ENCODE peak calls at places on chromosome 1, in four cellular contexts. O is neural progenitor cell, N is hepatocyte, L is MM.1S. J is an unnamed sample. For H3K9me3, the result is how much of the 10 kb centered on the place peaks cover.

GRCh38 chr1:238690415-238690814 is 696.0 kb upstream of the CHRM3 start:
- DNase-seq in O (no peak), N (no peak), L (no peak), J (peak)

GRCh38 chr1:61223140-61223539 is 140.8 kb downstream of the NFIA start:
- DNase-seq in O (no peak), N (no peak), L (no peak), J (no peak)

GRCh38 chr1:203807211-203807610 is 11.8 kb downstream of the ZBED6 start:
- DNase-seq in O (no peak), N (peak), L (no peak), J (peak)

GRCh38 chr1:218412181-218412580 is 67.0 kb downstream of the TGFB2 start:
- DNase-seq in O (no peak), N (no peak), L (no peak), J (peak)

GRCh38 chr1:211009944-211010343 is 124.0 kb downstream of the KCNH1 start:
- DNase-seq in O (no peak), N (no peak), L (no peak), J (no peak)

GRCh38 chr1:217393901-217394300 is 237.0 kb downstream of the GPATCH2 start:
- DNase-seq in O (peak), N (peak), L (no peak), J (no peak)

GRCh38 chr1:37464443-37464842 is 9.9 kb upstream of the ZC3H12A start:
- DNase-seq in O (no peak), N (no peak), L (no peak), J (no peak)

GRCh38 chr1:50228871-50229384 is 120.2 kb downstream of the ELAVL4 start:
- DNase-seq in O (no peak), N (no peak), L (no peak), J (no peak)

GRCh38 chr1:204894031-204894430 is 23.4 kb downstream of the NFASC start:
- DNase-seq in O (no peak), N (no peak), L (no peak), J (peak)

GRCh38 chr1:17831619-17832018 is 76.5 kb downstream of the ACTL8 start:
- DNase-seq in O (peak), N (peak), L (peak), J (peak)

GRCh38 chr1:101382135-101382534 is 145.3 kb downstream of the S1PR1 start:
- DNase-seq in O (no peak), N (no peak), L (no peak), J (no peak)

GRCh38 chr1:89451011-89451410 is 73.6 kb upstream of the LRRC8B start:
- DNase-seq in O (no peak), N (no peak), L (peak), J (peak)

GRCh38 chr1:150749720-150750311 is 15.8 kb downstream of the CTSS start:
- DNase-seq in O (no peak), N (no peak), L (no peak), J (no peak)

GRCh38 chr1:111598534-111598933 is 21.1 kb upstream of the RAP1A start:
- DNase-seq in O (no peak), N (no peak), L (no peak), J (no peak)

GRCh38 chr1:92538048-92538412 is 51.3 kb upstream of the GFI1 start:
- DNase-seq in O (no peak), N (no peak), L (peak), J (peak)

GRCh38 chr1:152954436-152954835 is 7.4 kb downstream of the SPRR5 start:
- DNase-seq in O (no peak), N (no peak), L (no peak), J (no peak)

GRCh38 chr1:116966791-116967190 is 34.8 kb upstream of the CD101 start:
- DNase-seq in O (no peak), N (no peak), L (no peak), J (peak)

GRCh38 chr1:24955161-24955560 is 25.1 kb upstream of the RUNX3 start:
- DNase-seq in O (no peak), N (no peak), L (no peak), J (peak)

GRCh38 chr1:84853743-84854721 is 39.0 kb downstream of the LPAR3 start:
- DNase-seq in O (no peak), N (peak), L (peak), J (peak)

GRCh38 chr1:26287033-26287711 is 7.3 kb downstream of the SH3BGRL3 start:
- DNase-seq in O (no peak), N (no peak), L (peak), J (no peak)

GRCh38 chr1:170445096-170445495 is 86.9 kb upstream of the GORAB start:
- DNase-seq in O (no peak), N (no peak), L (no peak), J (peak)

GRCh38 chr1:23273450-23274133 is 56.3 kb upstream of the HTR1D start:
- DNase-seq in O (no peak), N (peak), L (no peak), J (peak)

GRCh38 chr1:109902204-109902985 is 8.3 kb upstream of the CSF1 start:
- DNase-seq in O (no peak), N (no peak), L (no peak), J (no peak)

GRCh38 chr1:185768371-185768770 is 34.2 kb downstream of the HMCN1 start:
- DNase-seq in O (no peak), N (no peak), L (no peak), J (no peak)

GRCh38 chr1:246690100-246690499 is 34.1 kb upstream of the SCCPDH start:
- DNase-seq in O (no peak), N (no peak), L (no peak), J (no peak)

GRCh38 chr1:95118019-95118499 is 904 bp downstream of the TLCD4 start:
- DNase-seq in O (no peak), N (no peak), L (peak), J (no peak)

GRCh38 chr1:29145739-29146437 is 22.2 kb upstream of the TMEM200B start:
- DNase-seq in O (no peak), N (peak), L (no peak), J (peak)

GRCh38 chr1:197771388-197771787 is 3.9 kb downstream of the DENND1B start:
- DNase-seq in O (no peak), N (no peak), L (peak), J (no peak)

GRCh38 chr1:54371936-54372385 is 34.2 kb downstream of the SSBP3 start:
- DNase-seq in O (no peak), N (no peak), L (no peak), J (no peak)

DNA sequence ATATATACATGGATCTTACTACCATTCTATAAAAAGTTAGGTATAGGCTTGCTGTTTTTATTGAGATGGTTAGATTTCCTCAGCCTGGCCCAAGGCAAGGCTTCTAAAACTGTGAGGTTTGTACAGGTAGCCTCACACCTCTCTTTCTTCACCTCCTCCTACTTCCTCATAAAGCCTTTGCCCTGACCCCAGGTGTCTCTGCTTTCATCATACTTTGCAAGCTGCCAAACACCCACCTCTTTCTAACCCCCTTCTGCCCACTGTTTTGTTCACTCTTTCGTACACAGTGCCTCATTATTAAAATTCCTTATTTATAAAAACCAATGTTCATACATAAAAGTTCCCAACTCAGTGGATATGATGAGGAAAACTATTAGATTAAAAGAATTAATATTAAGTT is 31.4 kb upstream of the SOAT1 start:
- DNase-seq in O (no peak), N (no peak), L (no peak), J (no peak)
- H3K9me3 ChIP-seq in O (under half), N (under half), L (under half), J (under half)

DNA sequence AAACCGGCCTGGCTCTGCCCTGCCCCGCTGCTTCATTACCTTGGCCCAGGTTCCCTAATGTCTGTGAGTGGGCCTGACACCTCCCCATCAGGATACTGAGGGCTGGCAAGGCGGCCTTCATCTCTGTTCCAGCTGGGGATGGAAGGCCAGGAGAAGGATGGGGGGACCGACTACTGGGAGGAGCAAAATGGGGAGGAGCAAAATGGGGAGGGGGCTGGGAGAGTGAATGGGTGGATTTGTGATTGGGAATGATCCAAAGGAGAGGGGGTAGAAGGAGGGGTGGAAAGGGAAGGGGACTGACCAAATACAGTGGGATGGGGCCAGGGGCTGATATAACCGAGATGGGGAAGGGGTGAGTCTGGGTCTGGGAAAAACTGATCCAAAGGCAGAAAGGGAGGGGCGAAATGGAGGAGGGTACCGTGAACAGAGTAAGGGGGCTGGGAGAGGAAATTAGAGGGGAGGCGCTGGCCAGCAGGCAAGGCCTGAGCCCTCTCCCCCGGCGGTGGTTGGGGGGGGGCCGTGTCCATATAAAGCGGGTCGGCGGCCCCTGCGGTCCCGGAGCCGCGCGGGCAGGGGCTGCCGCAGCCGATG is at the start of gene FOXE3:
- DNase-seq in O (no peak), N (no peak), L (no peak), J (no peak)
- TF ChIP-seq EZH2 in O (peak), N (peak), L (no peak), J (peak)

GRCh38 chr1:3015269-3015635 is 6.0 kb upstream of the ACTRT2 start:
- DNase-seq in O (no peak), N (no peak), L (no peak), J (no peak)

GRCh38 chr1:3018051-3018471 is 3.2 kb upstream of the ACTRT2 start:
- DNase-seq in O (no peak), N (no peak), L (no peak), J (no peak)

GRCh38 chr1:3015744-3016143 is 5.5 kb upstream of the ACTRT2 start:
- DNase-seq in O (no peak), N (no peak), L (no peak), J (no peak)

GRCh38 chr1:3017440-3018050 is 3.7 kb upstream of the ACTRT2 start:
- DNase-seq in O (no peak), N (no peak), L (no peak), J (no peak)

DNA sequence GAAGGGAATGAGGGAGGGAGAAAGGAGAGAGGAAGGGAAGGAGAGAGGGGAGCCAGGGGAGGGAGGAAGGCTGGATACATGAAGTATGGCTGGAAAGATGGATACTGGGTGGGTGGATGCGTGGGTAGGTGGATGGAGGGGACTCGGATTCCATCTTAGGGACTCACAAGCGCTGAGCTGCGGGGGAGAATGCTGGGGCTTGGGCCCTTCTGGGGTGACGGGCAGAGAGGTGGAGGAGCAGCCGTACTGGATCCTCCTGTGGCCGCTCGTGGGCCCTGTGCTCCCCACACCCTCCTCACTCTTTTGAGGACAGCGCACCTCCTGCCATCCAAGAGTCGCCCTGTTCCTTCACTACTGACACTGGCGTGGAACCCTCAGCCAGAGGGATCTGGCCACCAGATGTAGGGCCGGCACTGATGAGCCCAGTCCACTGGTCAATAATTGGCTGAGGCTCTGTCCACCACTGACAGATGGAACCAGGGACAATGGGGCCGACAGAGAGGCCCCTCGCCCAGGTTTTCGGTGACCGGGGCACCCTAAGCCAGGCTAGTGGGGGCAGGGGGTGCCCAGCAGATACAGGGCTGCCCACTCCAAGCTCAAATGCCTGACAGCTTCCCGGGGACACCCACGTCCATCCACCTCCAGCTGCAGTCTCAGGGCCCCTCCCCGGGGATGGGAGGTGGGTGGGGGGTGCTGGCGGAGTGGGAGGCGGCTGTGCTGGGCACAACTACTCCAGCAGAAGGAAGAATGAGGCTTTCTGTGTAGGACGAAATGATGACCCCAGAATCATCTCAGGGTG is 4.4 kb upstream of the ACTRT2 start:
- DNase-seq in O (no peak), N (no peak), L (no peak), J (no peak)
- H3K9me3 ChIP-seq in O (under half), N (under half), L (under half), J (under half)

DNA sequence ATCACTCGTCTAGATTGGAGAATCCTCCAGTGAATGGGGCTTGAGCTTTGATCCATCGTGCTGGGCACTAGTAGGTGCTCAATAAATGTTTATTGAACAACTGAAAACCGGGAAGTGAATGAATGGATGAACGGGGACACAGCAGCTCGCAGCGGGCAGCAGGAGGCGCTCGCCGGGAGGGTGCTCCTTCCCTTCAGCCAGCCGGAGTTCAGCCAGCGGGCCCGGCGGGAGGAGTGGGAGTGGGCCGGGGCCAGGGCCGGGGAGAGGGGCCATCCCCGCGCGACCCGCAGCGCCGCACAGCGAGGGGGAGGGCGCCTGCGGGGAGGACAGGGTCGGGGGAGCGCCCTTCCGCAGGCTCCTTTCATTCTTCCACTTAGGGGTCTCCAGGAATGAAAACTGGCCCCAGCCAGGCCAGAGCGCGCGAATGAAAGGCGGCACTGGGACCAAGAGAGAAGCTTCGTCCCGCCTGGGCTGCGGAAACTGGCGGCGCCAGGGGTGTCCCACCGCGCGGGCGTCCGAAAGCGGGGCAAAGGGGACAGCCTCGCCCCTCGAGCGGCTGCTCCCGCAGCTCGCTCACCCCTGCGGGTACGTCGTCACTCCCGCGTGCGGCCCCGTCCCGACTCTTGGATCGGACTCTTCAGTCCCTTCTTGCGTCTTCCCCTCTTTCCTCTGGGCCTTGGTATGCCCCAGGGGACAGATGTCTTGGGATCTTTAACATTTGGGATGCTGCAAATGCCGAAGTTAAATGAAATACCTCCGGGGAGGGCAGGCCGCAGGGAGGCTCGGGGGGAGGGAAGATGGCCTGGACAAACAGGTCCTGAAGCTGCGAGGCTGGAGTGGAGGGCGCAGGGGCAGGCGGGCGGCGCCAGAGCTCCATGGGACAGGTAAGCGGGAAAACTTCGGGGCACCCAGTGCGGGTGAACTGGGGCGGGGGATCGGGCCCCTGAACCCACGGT is 3.6 kb upstream of the INAVA start:
- DNase-seq in O (peak), N (peak), L (peak), J (peak)
- TF ChIP-seq EZH2 in O (no peak), N (no peak), L (no peak), J (no peak)

GRCh38 chr1:248710305-248710900 is 7.8 kb upstream of the OR14I1 start:
- DNase-seq in O (no peak), N (no peak), L (no peak), J (no peak)
- H3K9me3 ChIP-seq in O (under half), N (under half), L (under half), J (under half)

DNA sequence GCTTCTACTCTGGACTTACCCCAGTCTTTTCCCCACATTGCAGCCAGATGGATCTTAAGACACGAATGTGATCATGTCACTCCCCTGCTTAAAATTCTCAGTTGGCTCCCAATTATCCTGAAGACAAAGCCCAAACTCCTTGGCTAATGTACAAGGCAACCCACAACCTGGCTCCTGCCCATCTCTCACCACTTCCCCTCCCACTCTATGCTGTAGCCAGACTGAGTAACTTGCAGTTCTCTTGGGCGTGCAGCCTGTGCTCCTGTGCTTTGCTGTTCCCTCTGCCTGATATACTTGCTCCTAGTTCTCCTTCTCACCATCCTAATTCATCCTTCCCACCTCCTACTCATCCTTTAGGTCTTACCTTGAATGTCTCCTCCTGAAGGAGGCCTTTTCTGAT is 56.2 kb downstream of the LGR6 start:
- DNase-seq in O (no peak), N (no peak), L (no peak), J (peak)
- TF ChIP-seq EZH2 in O (no peak), N (no peak), L (no peak), J (no peak)